ENCODE peak calls at places on chromosomes 11 and 22, in nine cellular contexts. One of them, this sample, is unnamed.

GRCh38 chr11:104531075-104531474 is 367.1 kb upstream of the PDGFD start:
- DNase-seq in breast epithelium: no peak
- DNase-seq in epithelial cell of esophagus: peak
- DNase-seq in nephron progenitor cell: no peak
- DNase-seq in endodermal cell: peak
- DNase-seq in cardiac muscle cell: no peak
- DNase-seq in neural crest cell: no peak
- DNase-seq in A549: peak
- DNase-seq in endothelial cell: no peak
- DNase-seq in this sample: no peak

GRCh38 chr22:26767351-26767970 is 110.1 kb downstream of the MIAT start:
- DNase-seq in breast epithelium: no peak
- DNase-seq in epithelial cell of esophagus: no peak
- DNase-seq in nephron progenitor cell: no peak
- DNase-seq in endodermal cell: no peak
- DNase-seq in cardiac muscle cell: no peak
- DNase-seq in neural crest cell: no peak
- DNase-seq in A549: no peak
- DNase-seq in endothelial cell: no peak
- DNase-seq in this sample: no peak

GRCh38 chr11:75351541-75352416 is at the start of gene ARRB1:
- DNase-seq in breast epithelium: no peak
- DNase-seq in epithelial cell of esophagus: peak
- DNase-seq in nephron progenitor cell: peak
- DNase-seq in endodermal cell: peak
- DNase-seq in cardiac muscle cell: peak
- DNase-seq in neural crest cell: peak
- DNase-seq in A549: peak
- DNase-seq in endothelial cell: peak
- DNase-seq in this sample: peak

GRCh38 chr11:42066113-42066512 is 606.7 kb upstream of the LRRC4C start:
- DNase-seq in breast epithelium: no peak
- DNase-seq in epithelial cell of esophagus: no peak
- DNase-seq in nephron progenitor cell: no peak
- DNase-seq in endodermal cell: peak
- DNase-seq in cardiac muscle cell: peak
- DNase-seq in neural crest cell: no peak
- DNase-seq in A549: peak
- DNase-seq in endothelial cell: no peak
- DNase-seq in this sample: no peak

GRCh38 chr11:113178671-113179070 is 135.7 kb upstream of the TTC12 start:
- DNase-seq in breast epithelium: no peak
- DNase-seq in epithelial cell of esophagus: no peak
- DNase-seq in nephron progenitor cell: no peak
- DNase-seq in endodermal cell: no peak
- DNase-seq in cardiac muscle cell: no peak
- DNase-seq in neural crest cell: no peak
- DNase-seq in A549: no peak
- DNase-seq in endothelial cell: no peak
- DNase-seq in this sample: no peak

GRCh38 chr22:23228503-23228902 is 48.2 kb downstream of the BCR start:
- DNase-seq in breast epithelium: no peak
- DNase-seq in epithelial cell of esophagus: no peak
- DNase-seq in nephron progenitor cell: no peak
- DNase-seq in endodermal cell: no peak
- DNase-seq in cardiac muscle cell: no peak
- DNase-seq in neural crest cell: no peak
- DNase-seq in A549: no peak
- DNase-seq in endothelial cell: no peak
- DNase-seq in this sample: no peak

GRCh38 chr22:23384451-23384850 is 195.6 kb downstream of the IGLL1 start:
- DNase-seq in breast epithelium: no peak
- DNase-seq in epithelial cell of esophagus: no peak
- DNase-seq in nephron progenitor cell: no peak
- DNase-seq in endodermal cell: no peak
- DNase-seq in cardiac muscle cell: no peak
- DNase-seq in neural crest cell: no peak
- DNase-seq in A549: no peak
- DNase-seq in endothelial cell: no peak
- DNase-seq in this sample: no peak

GRCh38 chr11:11332141-11332710 is 20.8 kb downstream of the CSNK2A3 start:
- DNase-seq in breast epithelium: no peak
- DNase-seq in epithelial cell of esophagus: peak
- DNase-seq in nephron progenitor cell: no peak
- DNase-seq in endodermal cell: no peak
- DNase-seq in cardiac muscle cell: no peak
- DNase-seq in neural crest cell: no peak
- DNase-seq in A549: no peak
- DNase-seq in endothelial cell: no peak
- DNase-seq in this sample: no peak

GRCh38 chr11:124114942-124115781 is at the start of gene VWA5A:
- DNase-seq in breast epithelium: peak
- DNase-seq in epithelial cell of esophagus: peak
- DNase-seq in nephron progenitor cell: peak
- DNase-seq in endodermal cell: peak
- DNase-seq in cardiac muscle cell: peak
- DNase-seq in neural crest cell: peak
- DNase-seq in A549: peak
- DNase-seq in endothelial cell: peak
- DNase-seq in this sample: peak

GRCh38 chr11:85745626-85746025 is 59.6 kb upstream of the CCDC89 start:
- DNase-seq in breast epithelium: no peak
- DNase-seq in epithelial cell of esophagus: no peak
- DNase-seq in nephron progenitor cell: no peak
- DNase-seq in endodermal cell: no peak
- DNase-seq in cardiac muscle cell: no peak
- DNase-seq in neural crest cell: no peak
- DNase-seq in A549: no peak
- DNase-seq in endothelial cell: no peak
- DNase-seq in this sample: no peak

GRCh38 chr11:96196074-96196787 is 146.8 kb downstream of the MAML2 start:
- DNase-seq in breast epithelium: no peak
- DNase-seq in epithelial cell of esophagus: no peak
- DNase-seq in nephron progenitor cell: no peak
- DNase-seq in endodermal cell: no peak
- DNase-seq in cardiac muscle cell: no peak
- DNase-seq in neural crest cell: no peak
- DNase-seq in A549: no peak
- DNase-seq in endothelial cell: no peak
- DNase-seq in this sample: no peak

GRCh38 chr11:79152511-79152910 is 288.3 kb downstream of the TENM4 start:
- DNase-seq in breast epithelium: no peak
- DNase-seq in epithelial cell of esophagus: no peak
- DNase-seq in nephron progenitor cell: no peak
- DNase-seq in endodermal cell: peak
- DNase-seq in cardiac muscle cell: no peak
- DNase-seq in neural crest cell: no peak
- DNase-seq in A549: no peak
- DNase-seq in endothelial cell: no peak
- DNase-seq in this sample: no peak

GRCh38 chr22:29306830-29307657 is 594 bp downstream of the GAS2L1 start:
- DNase-seq in breast epithelium: peak
- DNase-seq in epithelial cell of esophagus: peak
- DNase-seq in nephron progenitor cell: peak
- DNase-seq in endodermal cell: peak
- DNase-seq in cardiac muscle cell: peak
- DNase-seq in neural crest cell: peak
- DNase-seq in A549: peak
- DNase-seq in endothelial cell: peak
- DNase-seq in this sample: peak

GRCh38 chr11:77446911-77447629 is 26.8 kb downstream of the PAK1 start:
- DNase-seq in breast epithelium: no peak
- DNase-seq in epithelial cell of esophagus: peak
- DNase-seq in nephron progenitor cell: no peak
- DNase-seq in endodermal cell: no peak
- DNase-seq in cardiac muscle cell: no peak
- DNase-seq in neural crest cell: no peak
- DNase-seq in A549: no peak
- DNase-seq in endothelial cell: no peak
- DNase-seq in this sample: no peak

GRCh38 chr11:118437046-118437735 is 899 bp downstream of the KMT2A start:
- DNase-seq in breast epithelium: peak
- DNase-seq in epithelial cell of esophagus: peak
- DNase-seq in nephron progenitor cell: peak
- DNase-seq in endodermal cell: peak
- DNase-seq in cardiac muscle cell: peak
- DNase-seq in neural crest cell: peak
- DNase-seq in A549: peak
- DNase-seq in endothelial cell: peak
- DNase-seq in this sample: peak

GRCh38 chr11:121321614-121322243 is 29.2 kb downstream of the SC5D start:
- DNase-seq in breast epithelium: peak
- DNase-seq in epithelial cell of esophagus: peak
- DNase-seq in nephron progenitor cell: no peak
- DNase-seq in endodermal cell: peak
- DNase-seq in cardiac muscle cell: peak
- DNase-seq in neural crest cell: no peak
- DNase-seq in A549: peak
- DNase-seq in endothelial cell: no peak
- DNase-seq in this sample: no peak

GRCh38 chr11:71322192-71322735 is 69.9 kb upstream of the SHANK2 start:
- DNase-seq in breast epithelium: no peak
- DNase-seq in epithelial cell of esophagus: no peak
- DNase-seq in nephron progenitor cell: no peak
- DNase-seq in endodermal cell: no peak
- DNase-seq in cardiac muscle cell: no peak
- DNase-seq in neural crest cell: no peak
- DNase-seq in A549: no peak
- DNase-seq in endothelial cell: no peak
- DNase-seq in this sample: no peak

GRCh38 chr22:31399211-31400022 is at the start of gene DRG1:
- DNase-seq in breast epithelium: peak
- DNase-seq in epithelial cell of esophagus: peak
- DNase-seq in nephron progenitor cell: peak
- DNase-seq in endodermal cell: peak
- DNase-seq in cardiac muscle cell: peak
- DNase-seq in neural crest cell: peak
- DNase-seq in A549: peak
- DNase-seq in endothelial cell: peak
- DNase-seq in this sample: peak
- TF ChIP-seq CTCF in breast epithelium: no peak
- TF ChIP-seq CTCF in epithelial cell of esophagus: no peak
- TF ChIP-seq CTCF in nephron progenitor cell: no peak
- TF ChIP-seq CTCF in endodermal cell: peak
- TF ChIP-seq CTCF in cardiac muscle cell: no peak
- TF ChIP-seq CTCF in neural crest cell: no peak
- TF ChIP-seq CTCF in A549: no peak
- TF ChIP-seq CTCF in endothelial cell: no peak
- TF ChIP-seq CTCF in this sample: peak

DNA sequence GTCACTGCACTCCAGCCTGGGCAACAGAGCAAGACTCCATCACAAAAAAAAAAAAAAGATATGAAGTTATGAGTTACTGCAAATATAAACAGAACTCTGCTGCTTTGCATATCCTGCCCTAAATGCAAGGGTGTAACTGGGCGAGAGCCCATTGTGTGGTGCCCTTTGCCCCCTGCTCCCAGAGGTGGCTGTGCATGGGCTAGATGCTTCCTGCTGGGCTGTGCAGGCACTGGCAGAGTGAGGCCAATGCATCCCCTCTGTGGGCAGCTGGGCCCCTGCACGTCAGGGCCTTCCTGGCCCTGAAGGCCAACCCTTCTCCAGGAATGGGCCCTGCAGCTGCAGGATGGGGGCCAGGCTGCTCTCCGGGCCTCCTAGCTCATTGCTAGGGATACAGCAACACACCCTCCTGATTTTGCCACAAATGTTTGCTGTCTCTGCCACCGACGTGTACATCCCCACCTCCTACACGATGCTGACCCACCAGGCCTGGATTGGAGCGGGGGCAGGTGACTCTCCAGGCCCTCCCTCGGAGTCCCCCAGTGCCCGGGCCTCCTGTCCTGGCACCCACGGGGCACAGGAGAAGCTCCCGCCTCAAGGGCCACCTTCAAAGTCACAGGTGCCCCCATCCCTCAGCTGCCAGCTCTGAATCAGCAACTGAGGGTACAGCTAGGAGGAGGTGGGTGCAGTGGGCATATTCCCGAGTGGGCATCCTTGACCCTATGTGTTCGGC is 40.7 kb upstream of the COMT start:
- DNase-seq in breast epithelium: no peak
- DNase-seq in epithelial cell of esophagus: no peak
- DNase-seq in nephron progenitor cell: no peak
- DNase-seq in endodermal cell: no peak
- DNase-seq in cardiac muscle cell: no peak
- DNase-seq in neural crest cell: no peak
- DNase-seq in A549: no peak
- DNase-seq in endothelial cell: no peak
- DNase-seq in this sample: no peak
- TF ChIP-seq CTCF in breast epithelium: no peak
- TF ChIP-seq CTCF in epithelial cell of esophagus: no peak
- TF ChIP-seq CTCF in nephron progenitor cell: no peak
- TF ChIP-seq CTCF in endodermal cell: no peak
- TF ChIP-seq CTCF in cardiac muscle cell: no peak
- TF ChIP-seq CTCF in neural crest cell: no peak
- TF ChIP-seq CTCF in A549: no peak
- TF ChIP-seq CTCF in endothelial cell: no peak
- TF ChIP-seq CTCF in this sample: no peak

DNA sequence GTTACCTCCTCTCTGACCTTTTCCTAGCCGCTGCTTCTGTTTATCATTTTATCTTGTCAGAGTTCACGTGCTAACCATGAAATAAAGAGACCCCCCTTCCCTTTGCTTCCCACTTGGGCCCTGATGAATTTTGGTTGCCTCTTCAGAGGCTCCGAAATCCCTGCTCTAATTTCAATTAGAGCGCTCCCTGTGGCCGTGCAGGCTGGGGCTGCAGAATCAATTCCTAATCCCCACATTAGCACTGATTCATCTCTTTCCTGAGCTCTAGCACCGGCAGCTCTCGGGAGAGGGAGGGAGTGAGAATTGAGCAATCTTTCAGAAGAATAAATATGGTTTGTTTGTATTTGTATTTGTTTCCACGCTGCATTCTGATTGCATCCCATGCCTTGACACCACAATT is 76.9 kb downstream of the NTM start:
- DNase-seq in breast epithelium: no peak
- DNase-seq in epithelial cell of esophagus: no peak
- DNase-seq in nephron progenitor cell: no peak
- DNase-seq in endodermal cell: no peak
- DNase-seq in cardiac muscle cell: no peak
- DNase-seq in neural crest cell: no peak
- DNase-seq in A549: no peak
- DNase-seq in endothelial cell: no peak
- DNase-seq in this sample: no peak
- TF ChIP-seq CTCF in breast epithelium: no peak
- TF ChIP-seq CTCF in epithelial cell of esophagus: no peak
- TF ChIP-seq CTCF in nephron progenitor cell: no peak
- TF ChIP-seq CTCF in endodermal cell: peak
- TF ChIP-seq CTCF in cardiac muscle cell: no peak
- TF ChIP-seq CTCF in neural crest cell: no peak
- TF ChIP-seq CTCF in A549: no peak
- TF ChIP-seq CTCF in endothelial cell: no peak
- TF ChIP-seq CTCF in this sample: no peak

DNA sequence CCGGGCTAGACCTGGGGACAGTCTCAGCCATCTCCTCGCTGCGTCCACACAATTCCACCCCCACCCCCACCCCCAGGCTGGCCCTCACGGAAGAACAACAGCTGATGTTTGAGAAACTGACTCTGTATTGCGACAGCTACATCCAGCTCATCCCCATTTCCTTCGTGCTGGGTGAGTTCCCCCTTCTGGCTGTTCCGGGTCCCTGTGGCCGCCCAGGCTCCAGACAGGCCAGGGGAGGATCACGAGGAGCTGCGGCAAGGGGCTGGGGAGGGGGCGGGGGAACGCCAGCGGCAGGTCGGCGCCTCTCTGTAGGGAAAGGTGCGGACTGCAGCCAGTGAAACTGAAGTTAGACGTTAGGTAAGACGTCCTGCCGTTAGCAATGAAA is 4.9 kb downstream of the BEST1 start:
- DNase-seq in breast epithelium: peak
- DNase-seq in epithelial cell of esophagus: peak
- DNase-seq in nephron progenitor cell: peak
- DNase-seq in endodermal cell: peak
- DNase-seq in cardiac muscle cell: peak
- DNase-seq in neural crest cell: no peak
- DNase-seq in A549: peak
- DNase-seq in endothelial cell: peak
- DNase-seq in this sample: peak
- TF ChIP-seq CTCF in breast epithelium: no peak
- TF ChIP-seq CTCF in epithelial cell of esophagus: no peak
- TF ChIP-seq CTCF in nephron progenitor cell: no peak
- TF ChIP-seq CTCF in endodermal cell: peak
- TF ChIP-seq CTCF in cardiac muscle cell: peak
- TF ChIP-seq CTCF in neural crest cell: no peak
- TF ChIP-seq CTCF in A549: no peak
- TF ChIP-seq CTCF in endothelial cell: no peak
- TF ChIP-seq CTCF in this sample: peak

This sample was measured in gastrocnemius medialis.